ENCODE peak calls at places on chromosomes 7 and 10, in four cellular contexts. Y is Right ventricle myocardium superior; B is activated CD8-positive, alpha-beta T cell treated with anti-CD3 and anti-CD28 coated beads, Interleukin-2, amount 10 ng/mL, durations not matched to agents 7 days and 5 days; S is psoas muscle. I is an unnamed sample.
A peak's percentile ranks its signal among the peaks of the same experiment; 100 is the strongest.

GRCh38 chr7:135859548-135859947 is 110.9 kb upstream of the FAM180A start:
- ATAC-seq in B (no peak), Y (no peak), S (no peak), I (no peak)

GRCh38 chr7:10662491-10662890 is 311.2 kb upstream of the PHF14 start:
- ATAC-seq in S (no peak), Y (no peak), B (no peak), I (no peak)

GRCh38 chr7:44650242-44650641 is 43.8 kb downstream of the OGDH start:
- ATAC-seq in S (no peak), B (no peak), Y (no peak), I (no peak)

GRCh38 chr7:132564090-132564489 is 12.2 kb downstream of the PLXNA4 start:
- ATAC-seq in B (no peak), S (no peak), Y (no peak), I (no peak)

GRCh38 chr7:2018786-2019692 is 213.7 kb downstream of the MAD1L1 start:
- ATAC-seq in Y (peak; percentile 72), S (no peak), B (no peak), I (peak; percentile 50)

GRCh38 chr7:38147005-38147404 is 31.0 kb upstream of the STARD3NL start:
- ATAC-seq in Y (no peak), S (no peak), B (no peak), I (no peak)

GRCh38 chr7:93006480-93007095 is 111.2 kb downstream of the SAMD9 start:
- ATAC-seq in S (no peak), Y (no peak), B (no peak), I (no peak)

GRCh38 chr10:78817361-78817760 is 251.4 kb upstream of the ZMIZ1 start:
- ATAC-seq in Y (peak; percentile 81), S (peak; percentile 42), B (no peak), I (no peak)

GRCh38 chr7:140989068-140989467 is 25.7 kb downstream of the MRPS33 start:
- ATAC-seq in S (no peak), Y (no peak), B (no peak), I (no peak)